ENCODE peak calls at places on chromosome 9, in five cellular contexts. K is fibroblast of mammary gland, Z is heart left ventricle, O is MCF 10A, V is endothelial cell. A is an unnamed sample.

GRCh38 chr9:14213504-14213903 is 100.4 kb downstream of the NFIB start:
- DNase-seq in V (no peak), O (no peak), Z (no peak), K (no peak), A (no peak)

GRCh38 chr9:110028281-110029075 is 179.5 kb downstream of the C9orf152 start:
- DNase-seq in Z (no peak), K (peak; percentile 52), O (peak; percentile 37), V (no peak), A (no peak)

GRCh38 chr9:101018391-101018990 is 10.0 kb upstream of the PLPPR1 start:
- DNase-seq in K (no peak), V (no peak), Z (no peak), O (no peak), A (no peak)

GRCh38 chr9:78130004-78130403 is 98.4 kb upstream of the GNAQ start:
- DNase-seq in Z (no peak), O (peak; percentile 43), V (no peak), K (peak; percentile 36), A (peak; percentile 10)

GRCh38 chr9:136671646-136672430 is 9.1 kb downstream of the EGFL7 start:
- DNase-seq in O (peak; percentile 28), Z (peak; percentile 40), V (peak; percentile 72), K (no peak), A (peak; percentile 59)

GRCh38 chr9:36082928-36083327 is 46.2 kb downstream of the RECK start:
- DNase-seq in Z (no peak), K (no peak), O (no peak), V (no peak), A (no peak)

GRCh38 chr9:19386469-19387044 is 6.5 kb upstream of the RPS6 start:
- DNase-seq in V (no peak), O (no peak), K (no peak), Z (no peak), A (no peak)

GRCh38 chr9:134548185-134548584 is 93.4 kb upstream of the COL5A1 start:
- DNase-seq in V (no peak), Z (no peak), O (no peak), K (no peak), A (no peak)

GRCh38 chr9:95508242-95508967 is 8.4 kb downstream of the PTCH1 start:
- DNase-seq in O (no peak), V (peak; percentile 38), Z (no peak), K (no peak), A (no peak)

GRCh38 chr9:129879991-129880653 is 44.9 kb downstream of the USP20 start:
- DNase-seq in Z (no peak), K (no peak), V (no peak), O (no peak), A (no peak)
- TF ChIP-seq CTCF in Z (no peak), K (no peak), V (no peak), O (no peak), A (no peak)

DNA sequence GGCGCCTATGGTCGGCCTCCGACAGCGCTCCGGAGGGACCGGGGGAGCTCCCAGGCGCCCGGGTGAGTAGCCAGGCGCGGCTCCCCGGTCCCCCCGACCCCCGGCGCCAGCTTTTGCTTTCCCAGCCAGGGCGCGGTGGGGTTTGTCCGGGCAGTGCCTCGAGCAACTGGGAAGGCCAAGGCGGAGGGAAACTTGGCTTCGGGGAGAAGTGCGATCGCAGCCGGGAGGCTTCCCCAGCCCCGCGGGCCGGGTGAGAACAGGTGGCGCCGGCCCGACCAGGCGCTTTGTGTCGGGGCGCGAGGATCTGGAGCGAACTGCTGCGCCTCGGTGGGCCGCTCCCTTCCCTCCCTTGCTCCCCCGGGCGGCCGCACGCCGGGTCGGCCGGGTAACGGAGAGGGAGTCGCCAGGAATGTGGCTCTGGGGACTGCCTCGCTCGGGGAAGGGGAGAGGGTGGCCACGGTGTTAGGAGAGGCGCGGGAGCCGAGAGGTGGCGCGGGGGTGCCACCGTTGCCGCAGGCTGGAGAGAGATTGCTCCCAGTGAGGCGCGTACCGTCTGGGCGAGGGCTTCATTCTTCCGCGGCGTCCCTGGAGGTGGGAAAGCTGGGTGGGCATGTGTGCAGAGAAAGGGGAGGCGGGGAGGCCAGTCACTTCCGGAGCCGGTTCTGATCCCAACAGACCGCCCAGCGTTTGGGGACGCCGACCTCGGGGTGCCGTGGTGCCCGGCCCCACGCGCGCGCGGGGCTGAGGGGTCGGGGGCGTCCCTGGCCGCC is 564 bp downstream of the DAPK1 start:
- DNase-seq in O (peak; percentile 20), K (peak; percentile 8), Z (no peak), V (peak; percentile 74), A (peak; percentile 51)
- TF ChIP-seq CTCF in O (peak; percentile 31), K (no peak), Z (no peak), V (no peak), A (no peak)

DNA sequence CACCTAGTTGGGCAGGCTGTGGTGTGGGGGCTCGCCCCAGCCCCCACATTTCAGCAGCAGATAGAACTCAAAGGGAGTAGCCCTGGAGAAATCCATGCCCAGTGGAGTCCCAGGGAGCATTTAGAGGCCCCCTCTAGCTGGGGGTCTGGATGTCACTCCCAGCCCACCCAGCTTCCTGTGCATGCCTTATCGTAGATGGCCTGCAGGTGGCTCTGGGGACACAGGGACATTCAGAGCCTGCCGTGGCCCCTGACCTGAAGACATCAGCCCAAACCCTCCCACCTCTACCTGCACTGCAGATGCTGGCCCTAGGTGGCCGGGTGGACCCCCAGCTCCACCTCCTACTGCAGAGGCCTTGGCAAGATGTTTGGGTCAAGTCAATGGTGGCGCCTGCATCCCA is 49.0 kb upstream of the LMX1B start:
- DNase-seq in Z (no peak), K (no peak), O (no peak), V (no peak), A (no peak)
- TF ChIP-seq CTCF in Z (no peak), K (no peak), O (peak; percentile 11), V (peak; percentile 28), A (no peak)

GRCh38 chr9:112091805-112092204 is 83.3 kb downstream of the SUSD1 start:
- DNase-seq in K (peak; percentile 17), Z (no peak), V (no peak), O (no peak), A (no peak)
- TF ChIP-seq CTCF in K (peak; percentile 37), Z (no peak), V (no peak), O (no peak), A (no peak)

DNA sequence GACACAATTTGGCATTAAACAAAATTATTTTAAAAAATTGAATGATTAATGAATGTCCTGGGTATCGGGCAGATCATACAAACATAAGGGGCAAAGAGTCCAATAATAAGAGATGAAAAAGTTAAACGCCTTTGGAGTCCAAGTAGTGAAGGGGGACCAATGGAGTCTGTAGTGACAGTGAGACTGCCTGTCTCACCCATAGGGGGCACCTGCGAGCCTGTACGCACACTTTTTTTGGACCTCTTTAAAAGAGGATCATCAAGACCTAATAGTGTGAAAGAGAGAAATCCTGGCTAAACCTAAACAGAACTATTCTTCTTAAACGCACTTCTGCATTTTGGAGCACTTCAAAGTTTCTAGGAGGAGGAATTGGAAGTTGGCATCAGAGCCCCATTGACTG is 636.0 kb upstream of the KLF4 start:
- DNase-seq in K (no peak), O (peak; percentile 18), Z (no peak), V (peak; percentile 5), A (no peak)
- TF ChIP-seq CTCF in K (peak; percentile 46), O (peak; percentile 19), Z (peak; percentile 21), V (peak; percentile 38), A (no peak)

GRCh38 chr9:37390759-37391158 is 31.7 kb upstream of the GRHPR start:
- DNase-seq in Z (no peak), O (peak; percentile 54), K (no peak), V (peak; percentile 43), A (no peak)
- TF ChIP-seq CTCF in Z (no peak), O (peak; percentile 23), K (peak; percentile 26), V (peak; percentile 23), A (no peak)